ENCODE peak calls at places on chromosomes 2 and 18, in four cellular contexts. V, H, Y and I are unnamed samples.
A peak's percentile ranks its signal among the peaks of the same experiment; 100 is the strongest.

GRCh38 chr2:239188536-239188935 is 212.3 kb downstream of the HDAC4 start:
- DNase-seq in V (no peak), H (no peak), Y (no peak), I (no peak)

GRCh38 chr2:212227755-212228154 is 310.8 kb downstream of the ERBB4 start:
- DNase-seq in V (peak; percentile 68), H (no peak), Y (no peak), I (peak; percentile 91)

GRCh38 chr2:164073758-164074094 is 337.9 kb upstream of the FIGN start:
- DNase-seq in V (no peak), H (no peak), Y (no peak), I (no peak)

GRCh38 chr2:57296795-57297517 is 749.6 kb upstream of the VRK2 start:
- DNase-seq in V (peak; percentile 70), H (no peak), Y (no peak), I (no peak)

GRCh38 chr2:71454221-71455010 is 1.1 kb downstream of the DYSF start:
- DNase-seq in V (no peak), H (peak; percentile 76), Y (no peak), I (no peak)

GRCh38 chr18:1467461-1467964 is 562.8 kb downstream of the ADCYAP1 start:
- DNase-seq in V (no peak), H (no peak), Y (no peak), I (no peak)

GRCh38 chr2:191983591-191983990 is 136.7 kb upstream of the CAVIN2 start:
- DNase-seq in V (no peak), H (no peak), Y (no peak), I (no peak)

GRCh38 chr18:26621161-26622026 is 73.0 kb upstream of the KCTD1 start:
- DNase-seq in V (peak; percentile 26), H (peak; percentile 81), Y (peak; percentile 21), I (peak; percentile 53)

GRCh38 chr2:123961576-123961975 is 63.5 kb upstream of the CNTNAP5 start:
- DNase-seq in V (no peak), H (no peak), Y (no peak), I (no peak)

GRCh38 chr2:69304685-69305084 is 82.3 kb downstream of the GFPT1 start:
- DNase-seq in V (no peak), H (no peak), Y (no peak), I (no peak)

GRCh38 chr2:48227617-48228344 is 302.2 kb upstream of the STON1 start:
- DNase-seq in V (no peak), H (no peak), Y (no peak), I (no peak)